ENCODE peak calls at places on chromosome 15, in ten cellular contexts. W is endothelial cell of umbilical vein, G is cardiac muscle cell, S is right lobe of liver, P is psoas muscle, B is mesenchymal stem cell, C is breast epithelium, E is WERI-Rb-1, T is thyroid gland, U is uterus. F is an unnamed sample.

GRCh38 chr15:73691398-73691797 is 7.2 kb downstream of the CD276 start:
- DNase-seq in W (peak; percentile 25), C (no peak), U (no peak), T (peak; percentile 31), P (peak; percentile 79), B (peak; percentile 88), E (peak; percentile 83), S (no peak), G (peak; percentile 73), F (no peak)

GRCh38 chr15:65081758-65082157 is 5.2 kb downstream of the KBTBD13 start:
- DNase-seq in C (no peak), E (no peak), S (no peak), T (no peak), G (no peak), U (no peak), W (no peak), P (no peak), B (no peak), F (no peak)

GRCh38 chr15:23438816-23439466 is 8.1 kb downstream of the GOLGA6L2 start:
- DNase-seq in U (no peak), B (no peak), S (no peak), T (no peak), E (no peak), W (no peak), P (no peak), C (no peak), G (no peak), F (no peak)

GRCh38 chr15:76340198-76340801 is 3.7 kb downstream of the ISL2 start:
- DNase-seq in E (peak; percentile 30), T (no peak), U (no peak), W (peak; percentile 67), C (no peak), B (peak; percentile 73), P (peak; percentile 69), S (peak; percentile 58), G (peak; percentile 49), F (no peak)

GRCh38 chr15:82045179-82045891 is 483 bp downstream of the MEX3B start:
- DNase-seq in G (peak; percentile 78), T (peak; percentile 44), E (peak; percentile 45), W (peak; percentile 65), C (no peak), S (peak; percentile 64), B (peak; percentile 80), U (peak; percentile 36), P (peak; percentile 67), F (no peak)

GRCh38 chr15:91472316-91472756 is 372.3 kb downstream of the SV2B start:
- DNase-seq in U (no peak), C (no peak), G (no peak), W (no peak), E (no peak), T (no peak), P (no peak), B (no peak), S (no peak), F (peak; percentile 62)

GRCh38 chr15:80175436-80175835 is 22.6 kb downstream of the FAH start:
- DNase-seq in B (no peak), S (no peak), G (no peak), C (no peak), W (no peak), U (no peak), T (no peak), E (no peak), P (peak; percentile 47), F (no peak)

GRCh38 chr15:101063212-101063611 is 144.1 kb downstream of the LRRK1 start:
- DNase-seq in U (no peak), E (no peak), T (no peak), P (no peak), C (no peak), B (no peak), G (no peak), S (peak; percentile 27), W (no peak), F (no peak)

GRCh38 chr15:44468713-44469385 is 41.4 kb downstream of the CTDSPL2 start:
- DNase-seq in E (no peak), U (no peak), C (no peak), P (no peak), W (peak; percentile 29), T (no peak), G (no peak), S (no peak), B (peak; percentile 51), F (no peak)

GRCh38 chr15:85831415-85832113 is 36.8 kb upstream of the KLHL25 start:
- DNase-seq in E (peak; percentile 76), B (peak; percentile 56), W (peak; percentile 49), U (peak; percentile 79), T (peak; percentile 72), S (peak; percentile 71), P (peak; percentile 78), C (peak; percentile 57), G (peak; percentile 80), F (no peak)

GRCh38 chr15:82828064-82828463 is 18.6 kb downstream of the WHAMM start:
- DNase-seq in S (no peak), P (no peak), C (no peak), W (no peak), T (no peak), U (no peak), B (no peak), E (no peak), G (no peak), F (no peak)

GRCh38 chr15:75597667-75598341 is 18.7 kb upstream of the PTPN9 start:
- DNase-seq in T (peak; percentile 62), U (no peak), G (no peak), C (no peak), S (no peak), E (no peak), P (no peak), W (peak; percentile 36), B (peak; percentile 35), F (peak; percentile 21)

GRCh38 chr15:29183071-29183831 is 86.4 kb downstream of the NSMCE3 start:
- DNase-seq in C (no peak), B (no peak), U (no peak), S (no peak), G (no peak), T (no peak), W (peak; percentile 48), E (no peak), P (no peak), F (no peak)

GRCh38 chr15:100111103-100112060 is 230.4 kb downstream of the ADAMTS17 start:
- DNase-seq in P (peak; percentile 79), C (no peak), T (peak; percentile 27), S (peak; percentile 50), U (peak; percentile 66), W (peak; percentile 83), G (no peak), B (peak; percentile 86), E (no peak), F (no peak)

GRCh38 chr15:25170781-25171110 is 216.0 kb downstream of the SNRPN start:
- DNase-seq in T (no peak), G (no peak), P (no peak), E (no peak), S (peak; percentile 27), W (no peak), B (no peak), U (no peak), C (peak; percentile 9), F (no peak)
- H3K9me3 ChIP-seq in T (no peaks in the 10 kb centered on the region), G (no peaks in the 10 kb centered on the region), P (peaks cover 17% of the 10 kb centered on the region), E (peaks cover 34% of the 10 kb centered on the region), S (no peaks in the 10 kb centered on the region), W (peaks cover 4% of the 10 kb centered on the region), B (peaks cover 19% of the 10 kb centered on the region), U (peaks cover 14% of the 10 kb centered on the region), C (peaks cover 64% of the 10 kb centered on the region), F (peaks cover 6% of the 10 kb centered on the region)

DNA sequence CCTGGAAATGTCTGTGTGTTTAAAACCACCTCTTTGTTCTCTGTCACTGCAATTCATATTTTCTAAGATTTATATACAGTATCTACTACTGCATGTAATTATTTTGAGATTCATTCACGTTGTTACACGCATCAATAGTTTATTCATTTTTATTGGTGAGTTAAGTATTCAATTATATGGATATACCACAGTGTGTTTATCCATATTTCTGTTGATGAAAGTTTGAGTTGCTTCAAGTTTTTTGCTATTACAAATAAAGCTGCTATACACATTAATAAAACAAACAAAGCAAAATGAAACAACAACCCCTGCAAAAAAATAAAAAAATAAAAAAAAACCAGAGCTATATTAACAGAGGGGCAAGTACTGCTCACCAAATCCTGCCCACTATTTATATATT is 122.3 kb downstream of the NR2E3 start:
- DNase-seq in U (no peak), C (no peak), T (no peak), G (no peak), P (no peak), W (no peak), S (no peak), E (no peak), B (no peak), F (no peak)
- H3K36me3 ChIP-seq in U (no peaks in the 10 kb centered on the region), C (no peaks in the 10 kb centered on the region), T (peaks cover 6% of the 10 kb centered on the region), G (peaks cover 28% of the 10 kb centered on the region), P (peaks cover 2% of the 10 kb centered on the region), W (peaks cover 2% of the 10 kb centered on the region), S (no peaks in the 10 kb centered on the region), E (no peaks in the 10 kb centered on the region), B (no peaks in the 10 kb centered on the region), F (peaks cover 15% of the 10 kb centered on the region)

GRCh38 chr15:35723852-35724251 is 177.9 kb upstream of the DPH6 start:
- DNase-seq in C (no peak), B (no peak), P (no peak), T (no peak), E (no peak), U (no peak), W (no peak), S (no peak), G (no peak), F (no peak)

GRCh38 chr15:35727627-35728026 is 181.7 kb upstream of the DPH6 start:
- DNase-seq in S (no peak), W (no peak), T (no peak), B (no peak), P (no peak), U (no peak), C (no peak), G (no peak), E (no peak), F (no peak)

GRCh38 chr15:35723120-35723707 is 177.2 kb upstream of the DPH6 start:
- DNase-seq in W (no peak), B (no peak), P (no peak), S (no peak), G (no peak), U (no peak), E (no peak), C (no peak), T (no peak), F (no peak)

GRCh38 chr15:35724626-35725025 is 178.7 kb upstream of the DPH6 start:
- DNase-seq in W (no peak), E (no peak), P (no peak), G (no peak), B (no peak), U (no peak), C (no peak), T (no peak), S (no peak), F (no peak)

DNA sequence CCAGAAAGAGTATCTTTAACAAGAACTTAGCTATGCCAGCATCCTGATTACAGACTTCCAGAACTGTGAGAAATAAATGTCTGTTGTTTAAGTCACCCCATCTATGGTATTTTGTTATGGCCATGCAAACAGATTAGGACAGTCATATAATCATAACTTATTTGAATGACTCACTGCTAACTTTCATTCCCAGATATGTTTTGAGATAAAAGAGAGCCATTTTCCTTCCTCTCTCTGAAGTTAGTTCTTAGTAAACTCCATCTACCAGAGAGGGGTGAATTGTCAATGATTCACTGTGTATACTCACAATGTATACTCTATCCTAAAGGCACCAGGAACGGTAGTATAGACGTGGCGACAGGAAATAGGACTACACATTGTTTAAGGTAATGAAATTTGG is 179.4 kb upstream of the DPH6 start:
- DNase-seq in P (no peak), E (no peak), C (no peak), W (peak; percentile 78), U (no peak), S (no peak), T (no peak), B (peak; percentile 68), G (no peak), F (no peak)
- H3K9me3 ChIP-seq in P (no peaks in the 10 kb centered on the region), E (no peaks in the 10 kb centered on the region), C (no peaks in the 10 kb centered on the region), W (no peaks in the 10 kb centered on the region), U (no peaks in the 10 kb centered on the region), S (no peaks in the 10 kb centered on the region), T (no peaks in the 10 kb centered on the region), B (no peaks in the 10 kb centered on the region), G (no peaks in the 10 kb centered on the region), F (no peaks in the 10 kb centered on the region)

GRCh38 chr15:39347453-39347852 is 233.4 kb upstream of the THBS1 start:
- DNase-seq in W (no peak), P (no peak), B (no peak), E (no peak), T (no peak), U (no peak), S (no peak), C (no peak), G (no peak), F (no peak)
- H3K36me3 ChIP-seq in W (no peaks in the 10 kb centered on the region), P (no peaks in the 10 kb centered on the region), B (no peaks in the 10 kb centered on the region), E (no peaks in the 10 kb centered on the region), T (no peaks in the 10 kb centered on the region), U (no peaks in the 10 kb centered on the region), S (no peaks in the 10 kb centered on the region), C (no peaks in the 10 kb centered on the region), G (no peaks in the 10 kb centered on the region), F (no peaks in the 10 kb centered on the region)